ENCODE peak calls at places on chromosomes 4 and X, in five cellular contexts. E is GM23248, X is mesendoderm, N is fibroblast of lung, P is Karpas-422. I is an unnamed sample.

GRCh38 chrX:99572711-99573110 is 837.4 kb downstream of the PCDH19 start:
- DNase-seq in E (no peak), X (peak; percentile 22), N (no peak), P (no peak), I (no peak)

GRCh38 chr4:127001898-127002297 is 630.9 kb upstream of the INTU start:
- DNase-seq in E (no peak), X (no peak), N (no peak), P (no peak), I (no peak)

GRCh38 chr4:829761-830655 is 4.1 kb upstream of the CPLX1 start:
- DNase-seq in E (no peak), X (peak; percentile 35), N (no peak), P (no peak), I (peak; percentile 70)

GRCh38 chrX:107107459-107107858 is 11.2 kb downstream of the RBM41 start:
- DNase-seq in E (no peak), X (no peak), N (peak; percentile 35), P (no peak), I (no peak)

GRCh38 chr4:160299608-160300007 is 1196.7 kb downstream of the RAPGEF2 start:
- DNase-seq in E (no peak), X (no peak), N (no peak), P (no peak), I (no peak)

GRCh38 chr4:185532327-185532726 is 3.0 kb downstream of the PDLIM3 start:
- DNase-seq in E (no peak), X (no peak), N (no peak), P (no peak), I (no peak)

GRCh38 chrX:155094468-155095061 is 23.3 kb downstream of the BRCC3 start:
- DNase-seq in E (peak; percentile 49), X (peak; percentile 19), N (peak; percentile 10), P (peak; percentile 70), I (no peak)

GRCh38 chr4:7823416-7823824 is 116.2 kb downstream of the AFAP1 start:
- DNase-seq in E (peak; percentile 46), X (no peak), N (no peak), P (no peak), I (no peak)

GRCh38 chr4:169222768-169223167 is 48.0 kb downstream of the SH3RF1 start:
- DNase-seq in E (no peak), X (no peak), N (no peak), P (no peak), I (no peak)

GRCh38 chr4:67198757-67199156 is 346.5 kb downstream of the CENPC start:
- DNase-seq in E (peak; percentile 2), X (peak; percentile 64), N (peak; percentile 61), P (peak; percentile 75), I (no peak)

GRCh38 chr4:109040441-109040840 is 262.0 kb downstream of the COL25A1 start:
- DNase-seq in E (peak; percentile 19), X (no peak), N (peak; percentile 29), P (no peak), I (no peak)

GRCh38 chr4:145061325-145061920 is 36.6 kb downstream of the ANAPC10 start:
- DNase-seq in E (peak; percentile 60), X (peak; percentile 58), N (peak; percentile 44), P (peak; percentile 91), I (no peak)

GRCh38 chr4:174629265-174629664 is 107.0 kb upstream of the HPGD start:
- DNase-seq in E (peak; percentile 62), X (no peak), N (peak; percentile 7), P (no peak), I (no peak)

GRCh38 chrX:95383778-95384177 is 1300.9 kb upstream of the DIAPH2 start:
- DNase-seq in E (no peak), X (no peak), N (no peak), P (no peak), I (no peak)

GRCh38 chr4:68002906-68003305 is 39.6 kb upstream of the TMPRSS11A start:
- DNase-seq in E (no peak), X (no peak), N (no peak), P (no peak), I (no peak)

GRCh38 chr4:187366530-187367279 is 628.9 kb upstream of the ZFP42 start:
- DNase-seq in E (no peak), X (no peak), N (no peak), P (no peak), I (no peak)

GRCh38 chr4:11914406-11914805 is 485.7 kb upstream of the HS3ST1 start:
- DNase-seq in E (no peak), X (peak; percentile 95), N (peak; percentile 3), P (no peak), I (peak; percentile 49)

GRCh38 chr4:44629280-44629866 is 22.1 kb downstream of the YIPF7 start:
- DNase-seq in E (peak; percentile 70), X (peak; percentile 70), N (peak; percentile 36), P (peak; percentile 88), I (peak; percentile 67)

GRCh38 chr4:128876194-128876593 is 66.7 kb downstream of the JADE1 start:
- DNase-seq in E (no peak), X (no peak), N (no peak), P (no peak), I (no peak)

GRCh38 chr4:16516796-16517413 is 290.6 kb upstream of the TAPT1 start:
- DNase-seq in E (peak; percentile 77), X (peak; percentile 69), N (peak; percentile 78), P (peak; percentile 66), I (peak; percentile 51)

GRCh38 chr4:5785806-5786680 is 75.0 kb downstream of the EVC start:
- DNase-seq in E (peak; percentile 66), X (no peak), N (peak; percentile 81), P (no peak), I (no peak)

GRCh38 chrX:129961180-129962083 is 21.0 kb upstream of the BCORL1 start:
- DNase-seq in E (peak; percentile 12), X (peak; percentile 81), N (peak; percentile 20), P (peak; percentile 87), I (peak; percentile 88)

GRCh38 chrX:67543818-67544217 is at the start of gene AR:
- DNase-seq in E (peak; percentile 64), X (peak; percentile 84), N (peak; percentile 74), P (no peak), I (peak; percentile 86)

GRCh38 chrX:140503714-140504351 is 1.0 kb downstream of the SOX3 start:
- DNase-seq in E (peak; percentile 48), X (peak; percentile 61), N (peak; percentile 34), P (no peak), I (peak; percentile 76)

GRCh38 chrX:85288992-85289723 is 45.4 kb downstream of the ZNF711 start:
- DNase-seq in E (no peak), X (no peak), N (no peak), P (no peak), I (no peak)

GRCh38 chr4:129352480-129352879 is 256.5 kb downstream of the C4orf33 start:
- DNase-seq in E (no peak), X (no peak), N (no peak), P (no peak), I (no peak)

GRCh38 chr4:110501826-110502225 is 25.9 kb downstream of the ENPEP start:
- DNase-seq in E (peak; percentile 49), X (no peak), N (peak; percentile 71), P (no peak), I (no peak)

GRCh38 chrX:155880586-155881157 is 473 bp upstream of the VAMP7 start:
- DNase-seq in E (peak; percentile 52), X (no peak), N (peak; percentile 15), P (no peak), I (no peak)

GRCh38 chr4:116880625-116881024 is 204.8 kb downstream of the TRAM1L1 start:
- DNase-seq in E (no peak), X (no peak), N (no peak), P (no peak), I (no peak)

GRCh38 chr4:84938316-84938715 is 28.2 kb downstream of the WDFY3 start:
- DNase-seq in E (peak; percentile 83), X (no peak), N (peak; percentile 86), P (no peak), I (no peak)

GRCh38 chrX:95728446-95728845 is 956.2 kb upstream of the DIAPH2 start:
- DNase-seq in E (no peak), X (no peak), N (no peak), P (no peak), I (no peak)

GRCh38 chr4:3045500-3045850 is 28.9 kb downstream of the HTT-AS start:
- DNase-seq in E (peak; percentile 43), X (no peak), N (peak; percentile 63), P (peak; percentile 54), I (no peak)

GRCh38 chr4:76311896-76312331 is 5.4 kb downstream of the STBD1 start:
- DNase-seq in E (peak; percentile 14), X (no peak), N (no peak), P (no peak), I (no peak)

GRCh38 chrX:750812-751211 is 120.2 kb downstream of the SHOX start:
- DNase-seq in E (no peak), X (no peak), N (no peak), P (no peak), I (peak; percentile 22)

GRCh38 chr4:74933562-74934015 is 673 bp downstream of the PARM1 start:
- DNase-seq in E (peak; percentile 30), X (peak; percentile 19), N (peak; percentile 0), P (peak; percentile 71), I (no peak)

GRCh38 chr4:147813107-147813773 is 81.4 kb downstream of the ARHGAP10 start:
- DNase-seq in E (peak; percentile 71), X (no peak), N (no peak), P (no peak), I (no peak)
- H3K9ac ChIP-seq in E (peak overlapping the region; percentile 35), X (no peak overlapping the region), N (no peak overlapping the region), P (no peak overlapping the region), I (no peak overlapping the region)

GRCh38 chrX:40852573-40852972 is 117.2 kb upstream of the MED14 start:
- DNase-seq in E (no peak), X (peak; percentile 15), N (no peak), P (no peak), I (peak; percentile 71)
- H3K9ac ChIP-seq in E (no peak overlapping the region), X (no peak overlapping the region), N (no peak overlapping the region), P (no peak overlapping the region), I (no peak overlapping the region)

DNA sequence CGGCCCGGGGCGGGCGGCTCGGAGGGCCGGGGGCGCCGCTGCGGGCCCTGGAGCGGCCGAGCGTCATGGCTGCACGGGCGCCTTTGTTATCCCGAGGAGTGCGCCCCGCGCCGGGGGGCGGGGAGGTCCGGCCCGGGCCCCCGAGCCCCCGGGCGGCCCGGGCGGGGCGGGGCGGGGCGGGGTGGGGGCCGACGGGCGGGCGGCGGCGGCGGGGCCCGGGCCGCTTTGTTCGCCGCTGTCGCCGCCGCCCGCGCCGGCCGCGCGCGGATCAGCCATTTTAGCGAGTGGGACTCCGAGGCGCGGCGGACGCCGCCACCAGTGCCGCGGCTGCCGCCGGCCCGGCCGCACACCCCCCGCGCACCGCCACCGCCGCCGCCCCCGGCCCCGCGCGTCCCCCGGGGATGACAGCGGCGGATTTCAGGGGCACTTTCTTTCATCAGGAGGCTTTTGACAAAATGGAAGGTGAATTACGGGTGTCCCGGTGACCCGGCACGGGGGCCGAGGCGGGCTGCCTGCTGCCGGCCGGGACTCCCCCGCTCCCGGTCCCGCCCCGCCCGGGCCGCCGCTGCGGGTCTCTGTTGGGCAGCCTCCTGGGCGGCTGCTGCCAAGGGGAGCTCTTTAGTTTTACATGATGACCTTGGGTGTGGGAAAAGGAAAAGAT is 1.2 kb downstream of the HMGB3 start:
- DNase-seq in E (peak; percentile 35), X (no peak), N (no peak), P (no peak), I (no peak)
- H3K9ac ChIP-seq in E (peak overlapping the region; percentile 67), X (peak overlapping the region; percentile 71), N (peak overlapping the region; percentile 46), P (peak overlapping the region; percentile 47), I (peak overlapping the region; percentile 59)

GRCh38 chrX:102846544-102847236 is 90.4 kb upstream of the RAB40AL start:
- DNase-seq in E (peak; percentile 83), X (no peak), N (peak; percentile 70), P (no peak), I (no peak)
- H3K9ac ChIP-seq in E (no peak overlapping the region), X (no peak overlapping the region), N (no peak overlapping the region), P (no peak overlapping the region), I (no peak overlapping the region)